ENCODE peak calls at places on chromosomes 7 and 10, in eight cellular contexts. C is MM.1S, M is GM23338, H is HCT116, G is hepatocyte, L is neural progenitor cell, W is PC-3, Q is SK-N-SH. O is an unnamed sample. For H3K4me1, the result is how much of the 10 kb centered on the place peaks cover.

GRCh38 chr7:72709909-72710308 is 118.1 kb downstream of the TYW1B start:
- DNase-seq in C (no peak), M (no peak), H (no peak), G (no peak), L (no peak), W (no peak), Q (no peak), O (no peak)

GRCh38 chr10:100881552-100882250 is 31.1 kb upstream of the SLF2 start:
- DNase-seq in C (no peak), M (no peak), H (no peak), G (no peak), L (no peak), W (no peak), Q (no peak), O (no peak)

GRCh38 chr10:100470367-100470766 is 7.6 kb downstream of the WNT8B start:
- DNase-seq in C (no peak), M (no peak), H (no peak), G (no peak), L (no peak), W (peak), Q (no peak), O (no peak)

GRCh38 chr7:124924906-124925305 is 4.7 kb downstream of the POT1 start:
- DNase-seq in C (no peak), M (no peak), H (no peak), G (no peak), L (no peak), W (no peak), Q (no peak), O (no peak)

GRCh38 chr10:62794306-62794705 is 10.2 kb upstream of the ADO start:
- DNase-seq in C (no peak), M (no peak), H (no peak), G (no peak), L (no peak), W (peak), Q (no peak), O (no peak)

GRCh38 chr7:151990567-151990966 is 34.3 kb downstream of the GALNTL5 start:
- DNase-seq in C (no peak), M (peak), H (no peak), G (no peak), L (no peak), W (peak), Q (no peak), O (no peak)

GRCh38 chr7:159057647-159058046 is 87.0 kb downstream of the VIPR2 start:
- DNase-seq in C (no peak), M (no peak), H (no peak), G (no peak), L (no peak), W (no peak), Q (no peak), O (no peak)

GRCh38 chr7:128852537-128853254 is 10.0 kb upstream of the ATP6V1F start:
- DNase-seq in C (no peak), M (no peak), H (no peak), G (no peak), L (no peak), W (no peak), Q (no peak), O (no peak)

GRCh38 chr10:50360486-50360885 is 109.2 kb upstream of the ASAH2 start:
- DNase-seq in C (no peak), M (no peak), H (no peak), G (no peak), L (no peak), W (no peak), Q (no peak), O (no peak)

GRCh38 chr7:94348142-94348541 is 46.6 kb upstream of the COL1A2 start:
- DNase-seq in C (no peak), M (no peak), H (no peak), G (peak), L (no peak), W (no peak), Q (peak), O (no peak)

GRCh38 chr10:122042836-122043235 is 53.9 kb downstream of the TACC2 start:
- DNase-seq in C (no peak), M (no peak), H (no peak), G (no peak), L (no peak), W (no peak), Q (no peak), O (no peak)

GRCh38 chr10:91887075-91887899 is 22.0 kb downstream of the FGFBP3 start:
- DNase-seq in C (peak), M (peak), H (no peak), G (peak), L (peak), W (no peak), Q (peak), O (no peak)

GRCh38 chr7:98252655-98253054 is 623 bp upstream of the TECPR1 start:
- DNase-seq in C (no peak), M (no peak), H (no peak), G (no peak), L (no peak), W (no peak), Q (no peak), O (no peak)

GRCh38 chr7:70795948-70796347 is 336.0 kb upstream of the GALNT17 start:
- DNase-seq in C (no peak), M (peak), H (no peak), G (no peak), L (no peak), W (no peak), Q (peak), O (no peak)

GRCh38 chr7:120554960-120555571 is 282.1 kb downstream of the KCND2 start:
- DNase-seq in C (peak), M (peak), H (peak), G (peak), L (peak), W (peak), Q (peak), O (peak)

GRCh38 chr7:141974831-141975230 is 1.3 kb upstream of the TAS2R38 start:
- DNase-seq in C (peak), M (peak), H (peak), G (peak), L (peak), W (peak), Q (no peak), O (peak)

GRCh38 chr7:24024276-24024675 is 259.7 kb upstream of the NPY start:
- DNase-seq in C (no peak), M (no peak), H (no peak), G (no peak), L (no peak), W (no peak), Q (no peak), O (no peak)

GRCh38 chr10:24900888-24901685 is 51.3 kb downstream of the PRTFDC1 start:
- DNase-seq in C (peak), M (no peak), H (no peak), G (no peak), L (no peak), W (no peak), Q (no peak), O (no peak)

GRCh38 chr7:112874909-112875308 is 84.7 kb upstream of the TMEM168 start:
- DNase-seq in C (no peak), M (no peak), H (no peak), G (no peak), L (no peak), W (no peak), Q (no peak), O (no peak)

GRCh38 chr7:69757528-69757927 is 159.3 kb downstream of the AUTS2 start:
- DNase-seq in C (no peak), M (no peak), H (no peak), G (no peak), L (no peak), W (no peak), Q (no peak), O (no peak)

GRCh38 chr10:65149878-65150277 is 1628.7 kb downstream of the REEP3 start:
- DNase-seq in C (peak), M (no peak), H (no peak), G (no peak), L (no peak), W (no peak), Q (no peak), O (no peak)

GRCh38 chr7:140260338-140260737 is 83.6 kb upstream of the KDM7A start:
- DNase-seq in C (no peak), M (no peak), H (no peak), G (no peak), L (no peak), W (no peak), Q (no peak), O (no peak)

GRCh38 chr10:80498833-80499671 is 38.6 kb upstream of the SH2D4B start:
- DNase-seq in C (no peak), M (no peak), H (peak), G (peak), L (no peak), W (no peak), Q (no peak), O (no peak)

GRCh38 chr10:80497187-80498038 is 40.3 kb upstream of the SH2D4B start:
- DNase-seq in C (no peak), M (no peak), H (no peak), G (no peak), L (no peak), W (no peak), Q (no peak), O (no peak)

GRCh38 chr10:80500572-80501380 is 36.9 kb upstream of the SH2D4B start:
- DNase-seq in C (no peak), M (peak), H (no peak), G (no peak), L (no peak), W (no peak), Q (no peak), O (no peak)

GRCh38 chr10:80496555-80497172 is 41.0 kb upstream of the SH2D4B start:
- DNase-seq in C (no peak), M (no peak), H (no peak), G (no peak), L (no peak), W (no peak), Q (no peak), O (no peak)

GRCh38 chr10:80498039-80498832 is 39.5 kb upstream of the SH2D4B start:
- DNase-seq in C (no peak), M (no peak), H (no peak), G (no peak), L (no peak), W (no peak), Q (no peak), O (no peak)
- H3K4me1 ChIP-seq in C (under half), M (under half), H (half or more), G (half or more), L (under half), W (under half), Q (under half), O (under half)

GRCh38 chr10:110224992-110225391 is 17.6 kb downstream of the MXI1 start:
- DNase-seq in C (no peak), M (no peak), H (no peak), G (no peak), L (no peak), W (no peak), Q (no peak), O (no peak)
- TF ChIP-seq EZH2phosphoT487 in C (no peak), M (no peak), H (no peak), G (no peak), L (no peak), W (no peak), Q (no peak), O (no peak)

GRCh38 chr10:93749218-93749799 is 8.4 kb upstream of the LGI1 start:
- DNase-seq in C (no peak), M (peak), H (no peak), G (peak), L (peak), W (no peak), Q (no peak), O (no peak)

GRCh38 chr10:93742633-93743349 is 14.9 kb upstream of the LGI1 start:
- DNase-seq in C (peak), M (no peak), H (no peak), G (no peak), L (no peak), W (peak), Q (no peak), O (peak)

GRCh38 chr10:93741367-93741766 is 16.4 kb upstream of the LGI1 start:
- DNase-seq in C (no peak), M (no peak), H (no peak), G (no peak), L (no peak), W (no peak), Q (no peak), O (no peak)

GRCh38 chr10:93746844-93747284 is 10.9 kb upstream of the LGI1 start:
- DNase-seq in C (peak), M (peak), H (peak), G (peak), L (peak), W (peak), Q (no peak), O (peak)

DNA sequence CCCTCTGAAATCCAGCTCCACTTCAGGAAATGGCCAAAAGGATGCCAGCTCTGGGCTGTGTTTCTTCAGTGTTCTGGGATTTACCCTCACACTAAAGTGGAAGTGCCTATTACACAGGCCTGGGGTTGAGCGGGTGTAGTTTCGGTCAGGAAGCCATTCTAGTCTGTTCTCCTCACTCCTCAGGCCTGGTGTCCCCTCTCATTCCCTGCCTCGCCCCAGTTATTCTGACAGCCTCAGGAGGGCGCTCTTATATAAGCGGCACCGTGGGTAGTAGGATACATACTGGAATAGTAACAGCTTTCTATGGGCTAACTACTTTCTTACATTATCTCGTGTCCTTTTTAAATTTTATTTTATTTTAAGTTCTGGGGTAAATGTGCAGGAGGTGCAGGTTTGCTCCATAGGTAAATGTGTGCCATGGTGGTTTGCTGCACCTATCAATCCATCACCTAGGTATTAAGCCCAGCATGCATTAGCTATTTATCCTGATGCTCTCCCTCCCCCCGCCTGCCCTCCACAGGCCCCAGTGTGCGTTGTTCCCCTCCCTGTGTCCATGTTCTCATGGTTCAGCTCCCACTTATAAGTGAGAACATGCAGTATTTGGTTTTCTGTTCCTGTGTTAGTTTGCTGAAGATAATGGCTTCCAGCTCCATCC is 12.2 kb upstream of the LGI1 start:
- DNase-seq in C (no peak), M (peak), H (no peak), G (no peak), L (peak), W (peak), Q (no peak), O (peak)
- TF ChIP-seq CTCF in C (peak), M (peak), H (peak), G (peak), L (peak), W (peak), Q (peak), O (peak)

DNA sequence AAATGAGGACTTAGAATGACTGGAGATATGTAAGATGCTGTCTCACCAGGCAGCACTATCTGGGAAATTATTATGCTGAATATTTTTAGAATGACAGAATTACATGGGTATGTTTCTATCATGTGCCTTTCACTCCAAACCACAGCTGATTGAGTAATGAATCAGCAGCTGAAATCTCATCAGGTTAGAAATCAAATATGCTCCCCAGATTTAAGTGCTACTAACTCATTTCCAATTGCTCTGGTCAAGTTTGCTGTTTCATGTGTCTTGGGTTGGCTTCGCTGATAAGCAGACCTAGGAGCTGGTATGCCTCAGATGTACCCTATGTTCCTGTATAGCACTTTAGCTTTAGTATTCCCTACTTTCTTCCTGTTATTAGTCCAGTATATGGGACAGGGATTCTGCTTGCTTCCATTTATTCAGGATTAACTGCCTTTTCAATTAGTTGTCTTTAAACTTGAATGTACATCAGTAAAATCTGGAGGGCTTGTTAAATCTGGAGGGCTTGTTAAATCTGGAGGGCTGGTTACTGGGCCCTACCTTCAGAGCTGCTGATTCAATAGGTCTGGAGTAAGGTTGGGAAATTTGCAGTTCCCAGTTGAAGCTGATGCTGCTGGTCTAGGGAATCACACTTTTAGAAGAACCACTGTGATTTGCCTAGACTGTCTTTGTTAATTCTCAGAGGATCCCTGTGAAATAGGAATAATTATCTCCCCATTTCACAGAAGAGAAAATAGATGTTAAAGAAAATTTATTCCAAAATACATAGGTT is 172.9 kb downstream of the DKK1 start:
- DNase-seq in C (peak), M (no peak), H (no peak), G (peak), L (no peak), W (peak), Q (no peak), O (no peak)
- H3K4me1 ChIP-seq in C (half or more), M (under half), H (under half), G (under half), L (under half), W (half or more), Q (under half), O (under half)

GRCh38 chr10:79127151-79127961 is 58.6 kb downstream of the ZMIZ1 start:
- DNase-seq in C (no peak), M (peak), H (peak), G (peak), L (peak), W (peak), Q (no peak), O (no peak)
- TF ChIP-seq EZH2phosphoT487 in C (no peak), M (no peak), H (no peak), G (no peak), L (no peak), W (no peak), Q (no peak), O (no peak)

GRCh38 chr7:39416866-39417265 is 149.3 kb upstream of the YAE1 start:
- DNase-seq in C (no peak), M (no peak), H (no peak), G (no peak), L (no peak), W (no peak), Q (no peak), O (no peak)

GRCh38 chr7:39421251-39421650 is 145.0 kb upstream of the YAE1 start:
- DNase-seq in C (no peak), M (no peak), H (no peak), G (no peak), L (no peak), W (peak), Q (no peak), O (no peak)

GRCh38 chr7:39417642-39418041 is 148.6 kb upstream of the YAE1 start:
- DNase-seq in C (no peak), M (no peak), H (no peak), G (no peak), L (no peak), W (no peak), Q (no peak), O (no peak)

GRCh38 chr7:39421661-39422060 is 144.5 kb upstream of the YAE1 start:
- DNase-seq in C (peak), M (no peak), H (no peak), G (no peak), L (no peak), W (no peak), Q (no peak), O (no peak)
- TF ChIP-seq CTCF in C (no peak), M (no peak), H (no peak), G (no peak), L (no peak), W (no peak), Q (no peak), O (no peak)